ENCODE peak calls at places on chromosomes 5 and 9, in four cellular contexts. J is body of pancreas, Y is adrenal gland, U is IMR-90. O is an unnamed sample.

GRCh38 chr5:64977779-64978178 is 209.0 kb downstream of the CWC27 start:
- DNase-seq in J (no peak), Y (no peak), U (peak; percentile 26), O (no peak)

GRCh38 chr5:168328804-168329203 is 37.4 kb downstream of the WWC1 start:
- DNase-seq in J (peak; percentile 52), Y (no peak), U (peak; percentile 56), O (peak; percentile 39)

GRCh38 chr5:31218978-31219377 is 25.5 kb downstream of the CDH6 start:
- DNase-seq in J (no peak), Y (no peak), U (no peak), O (no peak)

GRCh38 chr5:124806857-124807196 is 60.4 kb upstream of the ZNF608 start:
- DNase-seq in J (no peak), Y (no peak), U (no peak), O (no peak)

GRCh38 chr9:132008184-132008781 is 71.4 kb downstream of the MED27 start:
- DNase-seq in J (no peak), Y (no peak), U (peak; percentile 70), O (no peak)

GRCh38 chr5:132086277-132086794 is 12.7 kb downstream of the CSF2 start:
- DNase-seq in J (peak; percentile 30), Y (peak; percentile 68), U (peak; percentile 98), O (no peak)

GRCh38 chr5:62328772-62329491 is 22.9 kb downstream of the KIF2A start:
- DNase-seq in J (no peak), Y (no peak), U (no peak), O (no peak)

GRCh38 chr5:6361101-6361500 is 17.2 kb downstream of the MED10 start:
- DNase-seq in J (no peak), Y (no peak), U (no peak), O (no peak)

GRCh38 chr5:11224788-11225187 is 463.8 kb upstream of the DAP start:
- DNase-seq in J (no peak), Y (no peak), U (no peak), O (no peak)

GRCh38 chr5:11222169-11222568 is 461.1 kb upstream of the DAP start:
- DNase-seq in J (no peak), Y (no peak), U (no peak), O (no peak)

GRCh38 chr5:11230890-11231289 is 469.9 kb upstream of the DAP start:
- DNase-seq in J (no peak), Y (no peak), U (no peak), O (no peak)

DNA sequence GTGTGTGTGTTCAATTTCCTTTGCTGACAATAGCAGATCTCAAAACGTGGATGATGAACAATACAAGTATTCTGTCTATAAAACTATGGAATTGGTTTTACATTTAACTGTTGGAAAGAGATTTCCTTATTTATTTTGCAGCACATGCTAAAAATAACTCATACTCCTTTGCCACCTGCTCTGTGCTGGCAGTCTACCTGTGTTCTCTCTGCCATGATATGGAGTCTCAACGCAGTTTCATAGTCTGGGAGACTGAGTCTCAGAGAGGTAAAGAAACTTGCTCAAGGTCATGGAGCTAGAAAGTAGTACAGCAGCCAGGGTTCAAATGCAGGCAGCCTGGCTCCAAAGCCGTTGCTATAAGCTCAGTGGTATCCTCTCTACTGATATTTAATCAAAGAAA is 466.0 kb upstream of the DAP start:
- DNase-seq in J (no peak), Y (no peak), U (no peak), O (no peak)
- TF ChIP-seq POLR2A in J (no peak), Y (no peak), U (no peak), O (no peak)

GRCh38 chr9:105243935-105244273 is 547 bp upstream of the SLC44A1 start:
- DNase-seq in J (no peak), Y (no peak), U (no peak), O (no peak)

GRCh38 chr9:105246656-105247162 is 2.3 kb downstream of the SLC44A1 start:
- DNase-seq in J (no peak), Y (no peak), U (no peak), O (no peak)

GRCh38 chr9:105245720-105246161 is 1.3 kb downstream of the SLC44A1 start:
- DNase-seq in J (no peak), Y (no peak), U (no peak), O (no peak)

GRCh38 chr9:105244274-105244995 is at the start of gene SLC44A1:
- DNase-seq in J (peak; percentile 97), Y (peak; percentile 97), U (peak; percentile 92), O (peak; percentile 54)

GRCh38 chr9:105244996-105245719 is 707 bp downstream of the SLC44A1 start:
- DNase-seq in J (peak; percentile 83), Y (peak; percentile 56), U (no peak), O (no peak)
- TF ChIP-seq POLR2A in J (peak; percentile 18), Y (no peak), U (no peak), O (no peak)

GRCh38 chr9:134377976-134378375 is 51.7 kb downstream of the RXRA start:
- DNase-seq in J (peak; percentile 79), Y (peak; percentile 92), U (no peak), O (no peak)
- TF ChIP-seq POLR2A in J (no peak), Y (no peak), U (no peak), O (no peak)

DNA sequence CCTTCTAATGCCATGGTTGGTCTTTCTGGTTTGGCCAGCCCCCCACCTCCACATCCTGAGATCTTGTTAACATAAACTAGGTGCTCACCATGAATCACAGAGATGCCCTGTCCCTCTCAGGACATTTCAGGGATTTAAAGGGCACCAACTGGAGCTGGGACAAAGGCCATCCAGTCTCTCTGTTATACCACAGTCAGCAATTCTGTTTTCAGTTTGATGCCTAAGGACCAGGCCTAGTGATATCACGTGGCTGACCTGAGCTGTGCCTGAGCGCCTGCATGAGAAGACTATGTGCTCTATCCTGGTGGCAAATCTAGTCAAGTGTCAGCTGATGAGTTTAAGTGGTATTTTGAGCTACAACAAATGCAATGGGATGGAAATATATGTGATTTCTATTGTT is 26.1 kb downstream of the SPIN1 start:
- DNase-seq in J (no peak), Y (no peak), U (no peak), O (no peak)
- TF ChIP-seq POLR2A in J (no peak), Y (no peak), U (no peak), O (no peak)

GRCh38 chr5:90474235-90475107 is at the start of the genes MBLAC2 and POLR3G:
- DNase-seq in J (peak; percentile 96), Y (peak; percentile 96), U (peak; percentile 87), O (peak; percentile 78)
- TF ChIP-seq POLR2A in J (peak; percentile 85), Y (peak; percentile 54), U (no peak), O (peak; percentile 78)

DNA sequence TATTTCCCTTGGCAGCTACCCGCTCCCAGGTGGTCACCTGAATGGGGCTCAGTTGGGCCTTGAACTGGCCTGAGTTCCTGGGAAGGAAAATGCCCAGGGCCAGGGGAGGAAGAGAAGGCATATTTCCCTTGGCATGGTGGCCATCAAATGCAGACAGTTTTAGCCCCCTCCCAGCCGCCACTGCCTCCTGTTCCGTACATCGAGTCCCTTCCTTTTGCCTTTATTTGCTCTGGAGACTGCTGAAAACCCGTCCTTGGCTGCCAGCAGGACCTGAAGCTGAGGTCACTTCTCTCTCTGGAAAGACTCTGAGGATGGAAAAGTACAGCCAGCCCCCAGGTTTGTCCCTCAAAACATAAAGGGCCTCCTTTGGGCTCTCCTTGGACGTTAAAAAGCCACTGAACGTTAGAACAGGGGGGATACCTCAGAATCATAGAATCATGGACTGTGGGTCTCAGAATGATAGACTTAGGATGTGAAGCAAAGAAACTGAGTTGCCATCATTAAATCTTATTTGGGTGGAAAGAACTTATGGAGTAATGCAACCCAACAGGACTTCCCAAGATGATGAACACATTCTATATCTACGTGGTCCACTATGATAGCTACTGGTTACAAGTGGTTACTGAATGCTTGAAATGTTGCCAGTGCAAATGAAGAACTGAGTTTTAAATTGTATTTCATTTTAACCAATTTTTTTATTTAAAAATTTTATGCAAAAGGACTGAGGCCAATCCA is 7.1 kb downstream of the SPARC start:
- DNase-seq in J (no peak), Y (no peak), U (no peak), O (no peak)
- TF ChIP-seq POLR2A in J (no peak), Y (no peak), U (peak; percentile 9), O (no peak)

GRCh38 chr5:175842947-175843793 is 28.2 kb upstream of the CPLX2 start:
- DNase-seq in J (no peak), Y (peak; percentile 83), U (peak; percentile 80), O (no peak)
- TF ChIP-seq POLR2A in J (no peak), Y (no peak), U (no peak), O (no peak)

DNA sequence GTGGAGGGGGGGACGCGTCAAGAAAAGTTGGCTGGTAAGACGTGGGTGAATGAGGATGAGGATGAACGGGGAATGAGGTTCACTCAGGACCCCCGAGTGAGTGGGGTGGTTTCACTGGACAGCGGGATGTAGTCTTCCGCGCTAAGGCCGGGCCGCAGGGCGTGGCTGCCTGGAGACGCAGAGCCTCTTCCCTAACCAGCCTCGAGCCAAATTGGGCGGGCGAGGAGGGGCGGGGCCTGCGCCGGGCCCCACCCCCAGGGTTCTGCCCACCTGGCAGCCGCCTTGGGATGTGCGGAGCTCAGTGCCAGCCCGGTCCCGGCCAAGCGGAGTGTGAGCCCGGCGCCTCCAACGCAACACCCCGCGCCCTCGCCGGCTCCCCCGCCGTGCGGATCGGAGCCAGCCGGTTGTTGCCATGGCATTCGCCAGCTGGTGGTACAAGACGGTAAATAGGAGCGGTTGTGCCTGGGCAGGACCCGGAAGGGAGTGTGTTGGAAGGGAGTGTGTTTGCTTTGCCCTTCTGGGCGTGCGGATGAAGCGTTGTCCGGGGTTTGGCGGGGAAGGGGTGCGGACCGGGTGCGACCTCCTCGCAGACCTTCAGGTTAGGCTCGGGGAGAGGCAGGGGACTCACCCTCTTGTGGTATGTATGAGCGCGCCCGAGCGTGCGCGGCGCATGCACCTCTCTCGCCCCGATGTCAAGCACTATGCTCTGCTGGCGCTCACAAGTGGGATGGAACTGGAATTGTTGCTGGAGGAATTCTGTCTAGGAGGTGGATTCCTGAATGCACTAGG is 743 bp downstream of the CAST start:
- DNase-seq in J (peak; percentile 94), Y (peak; percentile 94), U (peak; percentile 79), O (peak; percentile 82)
- TF ChIP-seq POLR2A in J (peak; percentile 54), Y (peak; percentile 25), U (peak; percentile 58), O (no peak)

DNA sequence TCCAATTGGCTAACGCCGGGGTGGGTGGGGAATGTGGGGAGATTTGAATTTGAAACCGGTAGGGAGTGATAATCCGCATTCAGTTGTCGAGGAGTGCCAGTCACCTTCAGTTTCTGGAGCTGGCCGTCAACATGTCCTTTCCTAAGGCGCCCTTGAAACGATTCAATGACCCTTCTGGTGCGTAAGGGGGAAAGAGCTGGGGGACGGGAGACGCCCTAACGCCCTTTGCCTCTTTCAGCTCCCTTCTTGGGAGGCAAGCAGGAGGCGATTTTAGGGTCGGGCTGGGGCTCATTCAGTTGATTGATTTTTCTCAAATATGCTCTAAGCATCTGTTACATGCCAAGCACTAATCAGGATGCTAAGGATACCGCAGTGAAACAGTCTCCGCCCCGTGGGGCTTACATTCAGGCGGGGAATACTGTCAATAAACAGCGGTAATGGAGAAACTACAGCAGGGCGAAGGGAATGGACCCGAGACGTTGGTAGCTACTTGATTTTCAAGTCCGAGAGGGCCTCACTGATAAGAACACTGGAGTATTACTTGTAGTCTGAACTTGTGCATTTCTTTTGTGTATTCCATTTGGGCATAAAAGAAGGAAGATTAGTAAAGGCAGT is at the start of gene HMMR:
- DNase-seq in J (no peak), Y (no peak), U (peak; percentile 23), O (no peak)
- TF ChIP-seq POLR2A in J (no peak), Y (no peak), U (no peak), O (peak; percentile 83)

O was measured in GM12891.